ENCODE peak calls at places on chromosome 7, in five cellular contexts. One of them, this sample, is unnamed.

GRCh38 chr7:106041140-106041717 is 70.9 kb downstream of the SYPL1 start:
- DNase-seq in MM.1S: peak; percentile 40
- DNase-seq in GM23338: peak; percentile 88
- DNase-seq in PC-3: peak; percentile 79
- DNase-seq in PC-9: peak; percentile 39
- DNase-seq in this sample: peak; percentile 71

GRCh38 chr7:133602291-133602690 is 349.4 kb downstream of the EXOC4 start:
- DNase-seq in PC-9: no peak
- DNase-seq in PC-3: peak; percentile 15
- DNase-seq in MM.1S: peak; percentile 5
- DNase-seq in GM23338: peak; percentile 14
- DNase-seq in this sample: peak; percentile 72

GRCh38 chr7:115707684-115708341 is 322.8 kb downstream of the TFEC start:
- DNase-seq in GM23338: no peak
- DNase-seq in PC-3: no peak
- DNase-seq in MM.1S: no peak
- DNase-seq in PC-9: no peak
- DNase-seq in this sample: no peak

GRCh38 chr7:130683026-130683425 is 3.3 kb downstream of the TSGA13 start:
- DNase-seq in PC-9: no peak
- DNase-seq in PC-3: no peak
- DNase-seq in MM.1S: no peak
- DNase-seq in GM23338: no peak
- DNase-seq in this sample: peak; percentile 9

GRCh38 chr7:9124320-9124719 is 690.9 kb downstream of the NXPH1 start:
- DNase-seq in GM23338: no peak
- DNase-seq in PC-9: no peak
- DNase-seq in MM.1S: no peak
- DNase-seq in PC-3: no peak
- DNase-seq in this sample: no peak

GRCh38 chr7:103704701-103705100 is 258.7 kb upstream of the SLC26A5 start:
- DNase-seq in PC-3: no peak
- DNase-seq in MM.1S: no peak
- DNase-seq in PC-9: no peak
- DNase-seq in GM23338: no peak
- DNase-seq in this sample: no peak

GRCh38 chr7:149147730-149148653 is 739 bp downstream of the ZNF398 start:
- DNase-seq in PC-9: peak; percentile 37
- DNase-seq in GM23338: peak; percentile 54
- DNase-seq in MM.1S: peak; percentile 44
- DNase-seq in PC-3: peak; percentile 45
- DNase-seq in this sample: peak; percentile 89

GRCh38 chr7:64640504-64640903 is 25.4 kb upstream of the ZNF107 start:
- DNase-seq in GM23338: no peak
- DNase-seq in PC-9: no peak
- DNase-seq in PC-3: no peak
- DNase-seq in MM.1S: no peak
- DNase-seq in this sample: no peak

GRCh38 chr7:127258111-127258510 is 5.4 kb upstream of the GRM8 start:
- DNase-seq in GM23338: peak; percentile 29
- DNase-seq in PC-9: no peak
- DNase-seq in PC-3: no peak
- DNase-seq in MM.1S: no peak
- DNase-seq in this sample: no peak

GRCh38 chr7:152145853-152146466 is 120.5 kb downstream of the GALNT11 start:
- DNase-seq in GM23338: peak; percentile 66
- DNase-seq in PC-9: peak; percentile 50
- DNase-seq in PC-3: peak; percentile 56
- DNase-seq in MM.1S: peak; percentile 26
- DNase-seq in this sample: peak; percentile 67

GRCh38 chr7:26865094-26865388 is 651 bp upstream of the SKAP2 start:
- DNase-seq in MM.1S: no peak
- DNase-seq in PC-3: no peak
- DNase-seq in GM23338: peak; percentile 80
- DNase-seq in PC-9: no peak
- DNase-seq in this sample: peak; percentile 88

GRCh38 chr7:68125173-68125572 is 1128.5 kb downstream of the TYW1 start:
- DNase-seq in PC-3: no peak
- DNase-seq in MM.1S: peak; percentile 19
- DNase-seq in PC-9: no peak
- DNase-seq in GM23338: no peak
- DNase-seq in this sample: no peak

GRCh38 chr7:55339033-55339995 is 25.8 kb upstream of the LANCL2 start:
- DNase-seq in GM23338: no peak
- DNase-seq in PC-3: no peak
- DNase-seq in PC-9: no peak
- DNase-seq in MM.1S: no peak
- DNase-seq in this sample: no peak

GRCh38 chr7:3370068-3370704 is 69.1 kb downstream of the SDK1 start:
- DNase-seq in MM.1S: no peak
- DNase-seq in PC-9: no peak
- DNase-seq in PC-3: no peak
- DNase-seq in GM23338: no peak
- DNase-seq in this sample: no peak

GRCh38 chr7:112500619-112501018 is 19.8 kb downstream of the LSMEM1 start:
- DNase-seq in GM23338: no peak
- DNase-seq in MM.1S: no peak
- DNase-seq in PC-9: no peak
- DNase-seq in PC-3: peak; percentile 15
- DNase-seq in this sample: peak; percentile 24

GRCh38 chr7:516216-516605 is 3.4 kb downstream of the PDGFA start:
- DNase-seq in GM23338: peak; percentile 51
- DNase-seq in PC-9: no peak
- DNase-seq in PC-3: no peak
- DNase-seq in MM.1S: no peak
- DNase-seq in this sample: no peak

GRCh38 chr7:99002146-99002826 is 124.0 kb downstream of the TRRAP start:
- DNase-seq in PC-9: no peak
- DNase-seq in MM.1S: no peak
- DNase-seq in GM23338: no peak
- DNase-seq in PC-3: no peak
- DNase-seq in this sample: no peak

GRCh38 chr7:41065663-41066062 is 637.2 kb downstream of the INHBA start:
- DNase-seq in GM23338: peak; percentile 7
- DNase-seq in MM.1S: no peak
- DNase-seq in PC-9: peak; percentile 73
- DNase-seq in PC-3: peak; percentile 91
- DNase-seq in this sample: no peak

GRCh38 chr7:98826400-98826799 is 43.4 kb downstream of the TMEM130 start:
- DNase-seq in PC-3: no peak
- DNase-seq in MM.1S: no peak
- DNase-seq in GM23338: no peak
- DNase-seq in PC-9: no peak
- DNase-seq in this sample: no peak

GRCh38 chr7:30635798-30636197 is 41.1 kb downstream of the GARS1 start:
- DNase-seq in GM23338: no peak
- DNase-seq in MM.1S: no peak
- DNase-seq in PC-3: no peak
- DNase-seq in PC-9: no peak
- DNase-seq in this sample: no peak

GRCh38 chr7:30182186-30182585 is 47.4 kb downstream of the MTURN start:
- DNase-seq in PC-9: no peak
- DNase-seq in MM.1S: no peak
- DNase-seq in GM23338: no peak
- DNase-seq in PC-3: no peak
- DNase-seq in this sample: no peak

GRCh38 chr7:28718042-28718452 is 240.1 kb downstream of the TRIL start:
- DNase-seq in PC-9: no peak
- DNase-seq in PC-3: no peak
- DNase-seq in MM.1S: no peak
- DNase-seq in GM23338: no peak
- DNase-seq in this sample: no peak

GRCh38 chr7:44384586-44385383 is 59.4 kb upstream of the CAMK2B start:
- DNase-seq in PC-9: no peak
- DNase-seq in PC-3: no peak
- DNase-seq in GM23338: no peak
- DNase-seq in MM.1S: no peak
- DNase-seq in this sample: no peak

GRCh38 chr7:47370461-47371042 is 211.4 kb downstream of the TNS3 start:
- DNase-seq in GM23338: no peak
- DNase-seq in PC-9: no peak
- DNase-seq in PC-3: no peak
- DNase-seq in MM.1S: no peak
- DNase-seq in this sample: no peak

GRCh38 chr7:27116019-27116411 is 13.5 kb upstream of the HOXA2 start:
- DNase-seq in MM.1S: no peak
- DNase-seq in PC-3: no peak
- DNase-seq in PC-9: no peak
- DNase-seq in GM23338: no peak
- DNase-seq in this sample: no peak

GRCh38 chr7:14521183-14521582 is 381.4 kb downstream of the DGKB start:
- DNase-seq in GM23338: no peak
- DNase-seq in PC-3: no peak
- DNase-seq in MM.1S: no peak
- DNase-seq in PC-9: no peak
- DNase-seq in this sample: peak; percentile 43

GRCh38 chr7:33932832-33933468 is 27.6 kb downstream of the BMPER start:
- DNase-seq in GM23338: peak; percentile 86
- DNase-seq in MM.1S: peak; percentile 68
- DNase-seq in PC-9: peak; percentile 59
- DNase-seq in PC-3: peak; percentile 89
- DNase-seq in this sample: peak; percentile 90

GRCh38 chr7:48875300-48875916 is 48.9 kb upstream of the CDC14C start:
- DNase-seq in MM.1S: peak; percentile 26
- DNase-seq in GM23338: peak; percentile 85
- DNase-seq in PC-3: peak; percentile 72
- DNase-seq in PC-9: no peak
- DNase-seq in this sample: peak; percentile 43

GRCh38 chr7:137443616-137444015 is 100.1 kb upstream of the PTN start:
- DNase-seq in PC-9: no peak
- DNase-seq in GM23338: no peak
- DNase-seq in PC-3: peak; percentile 77
- DNase-seq in MM.1S: peak; percentile 32
- DNase-seq in this sample: peak; percentile 66

GRCh38 chr7:90604383-90604782 is 8.3 kb downstream of the CDK14 start:
- DNase-seq in PC-3: no peak
- DNase-seq in MM.1S: no peak
- DNase-seq in GM23338: no peak
- DNase-seq in PC-9: no peak
- DNase-seq in this sample: no peak

DNA sequence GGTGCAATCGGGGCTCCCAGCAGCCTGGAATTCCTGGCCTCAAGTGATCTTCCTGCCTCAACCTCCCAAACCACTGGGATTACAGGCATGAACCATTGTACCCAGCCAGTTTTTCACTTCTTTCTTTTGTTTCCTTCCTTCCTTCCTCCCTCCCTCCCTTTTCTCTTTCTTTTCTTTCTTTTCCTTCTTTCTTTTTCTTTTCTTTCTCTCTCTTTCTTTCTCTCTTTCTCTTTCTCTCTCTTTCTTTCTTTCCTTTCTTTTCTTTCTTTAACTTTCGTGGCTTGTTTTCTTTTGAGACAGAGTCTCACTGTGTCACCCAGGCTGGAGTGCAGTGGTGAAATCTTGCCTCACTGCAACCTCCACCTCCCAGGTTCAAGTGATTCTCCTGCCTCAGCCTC is 12.3 kb downstream of the ORAI2 start:
- DNase-seq in GM23338: no peak
- DNase-seq in MM.1S: no peak
- DNase-seq in PC-3: no peak
- DNase-seq in PC-9: no peak
- DNase-seq in this sample: no peak
- H3F3A ChIP-seq in GM23338: peaks cover 7% of the 10 kb centered on the region
- H3F3A ChIP-seq in MM.1S: peaks cover 57% of the 10 kb centered on the region
- H3F3A ChIP-seq in PC-3: no peaks in the 10 kb centered on the region
- H3F3A ChIP-seq in PC-9: peaks cover 3% of the 10 kb centered on the region
- H3F3A ChIP-seq in this sample: no peaks in the 10 kb centered on the region

DNA sequence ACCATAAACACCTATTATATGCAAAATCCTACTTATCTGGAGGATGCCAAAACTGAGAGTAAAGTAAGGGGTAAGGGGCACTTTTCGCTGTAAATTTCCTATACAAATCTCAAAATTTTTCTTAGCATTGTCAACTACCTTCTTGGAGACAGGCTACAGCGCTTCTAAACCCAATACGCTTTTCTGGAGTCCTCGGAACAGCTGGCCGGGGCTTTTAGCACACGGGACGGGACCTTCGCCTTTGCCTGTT is 10.4 kb downstream of the TWIST1 start:
- DNase-seq in MM.1S: peak; percentile 30
- DNase-seq in PC-9: no peak
- DNase-seq in PC-3: no peak
- DNase-seq in GM23338: no peak
- DNase-seq in this sample: no peak
- TF ChIP-seq EZH2 in MM.1S: no peak
- TF ChIP-seq EZH2 in PC-9: no peak
- TF ChIP-seq EZH2 in PC-3: no peak
- TF ChIP-seq EZH2 in GM23338: no peak
- TF ChIP-seq EZH2 in this sample: no peak

GRCh38 chr7:51314041-51314440 is 2.6 kb downstream of the COBL start:
- DNase-seq in PC-9: no peak
- DNase-seq in PC-3: peak; percentile 12
- DNase-seq in MM.1S: no peak
- DNase-seq in GM23338: no peak
- DNase-seq in this sample: no peak
- H3K27me3 ChIP-seq in PC-9: no peaks in the 10 kb centered on the region
- H3K27me3 ChIP-seq in PC-3: no peaks in the 10 kb centered on the region
- H3K27me3 ChIP-seq in MM.1S: no peaks in the 10 kb centered on the region
- H3K27me3 ChIP-seq in GM23338: peaks cover 24% of the 10 kb centered on the region
- H3K27me3 ChIP-seq in this sample: peaks cover 57% of the 10 kb centered on the region

GRCh38 chr7:50278120-50278519 is 26.4 kb upstream of the IKZF1 start:
- DNase-seq in GM23338: no peak
- DNase-seq in MM.1S: no peak
- DNase-seq in PC-9: no peak
- DNase-seq in PC-3: no peak
- DNase-seq in this sample: no peak
- H3F3A ChIP-seq in GM23338: no peaks in the 10 kb centered on the region
- H3F3A ChIP-seq in MM.1S: peaks cover 12% of the 10 kb centered on the region
- H3F3A ChIP-seq in PC-9: no peaks in the 10 kb centered on the region
- H3F3A ChIP-seq in PC-3: no peaks in the 10 kb centered on the region
- H3F3A ChIP-seq in this sample: no peaks in the 10 kb centered on the region

This sample was measured in GM23248.